ENCODE peak calls at places on chromosomes 3 and 15, in ten cellular contexts. L is nucleus accumbens; V is psoas muscle; W is stimulated activated CD8-positive, alpha-beta memory T cell treated with anti-CD3 and anti-CD28 coated beads, Interleukin-12 subunit alpha, Interleukin-12 subunit beta, amount 100 ng/mL, for 1 hour; Q is K562; D is fibroblast of pulmonary artery; Y is tibial nerve; N is GM04504; A is HEK293T; G is adrenal gland. M is an unnamed sample.

GRCh38 chr15:50281427-50281826 is 15.9 kb upstream of the HDC start:
- DNase-seq in L (no peak), V (no peak), W (no peak), Q (no peak), D (no peak), Y (no peak), N (no peak), A (no peak), G (no peak), M (no peak)

GRCh38 chr3:58422756-58423324 is 10.8 kb downstream of the PDHB start:
- DNase-seq in L (no peak), V (no peak), W (no peak), Q (no peak), D (peak), Y (no peak), N (no peak), A (peak), G (no peak), M (no peak)

GRCh38 chr3:4979401-4980228 is at the start of gene BHLHE40:
- DNase-seq in L (no peak), V (no peak), W (no peak), Q (no peak), D (no peak), Y (no peak), N (no peak), A (no peak), G (no peak), M (no peak)

GRCh38 chr15:91100561-91101355 is 701 bp downstream of the SV2B start:
- DNase-seq in L (no peak), V (no peak), W (no peak), Q (no peak), D (peak), Y (no peak), N (no peak), A (no peak), G (no peak), M (no peak)

GRCh38 chr3:7871161-7871560 is 630.5 kb upstream of the LMCD1 start:
- DNase-seq in L (no peak), V (no peak), W (no peak), Q (no peak), D (no peak), Y (no peak), N (no peak), A (no peak), G (no peak), M (no peak)

GRCh38 chr3:45054196-45054857 is 28.2 kb downstream of the CLEC3B start:
- DNase-seq in L (no peak), V (no peak), W (no peak), Q (no peak), D (peak), Y (no peak), N (peak), A (no peak), G (no peak), M (no peak)

GRCh38 chr15:33145447-33145846 is 49.1 kb downstream of the FMN1 start:
- DNase-seq in L (no peak), V (no peak), W (no peak), Q (no peak), D (no peak), Y (no peak), N (no peak), A (no peak), G (no peak), M (no peak)

GRCh38 chr3:100902572-100902971 is 90.6 kb downstream of the ABI3BP start:
- DNase-seq in L (no peak), V (no peak), W (no peak), Q (peak), D (no peak), Y (no peak), N (peak), A (no peak), G (no peak), M (no peak)

GRCh38 chr15:64044315-64045105 is 1.8 kb downstream of the DAPK2 start:
- DNase-seq in L (no peak), V (no peak), W (no peak), Q (no peak), D (no peak), Y (no peak), N (no peak), A (no peak), G (no peak), M (no peak)

GRCh38 chr3:129793947-129794318 is 99.6 kb downstream of the TMCC1 start:
- DNase-seq in L (no peak), V (no peak), W (no peak), Q (peak), D (no peak), Y (no peak), N (no peak), A (no peak), G (peak), M (no peak)

GRCh38 chr3:126903521-126903920 is 79.4 kb upstream of the PLXNA1 start:
- DNase-seq in L (no peak), V (no peak), W (no peak), Q (no peak), D (no peak), Y (no peak), N (no peak), A (no peak), G (no peak), M (no peak)

GRCh38 chr15:85414495-85414894 is 34.1 kb downstream of the AKAP13 start:
- DNase-seq in L (no peak), V (no peak), W (no peak), Q (no peak), D (peak), Y (no peak), N (no peak), A (no peak), G (no peak), M (no peak)

GRCh38 chr15:83288381-83288801 is 3.9 kb upstream of the BNC1 start:
- DNase-seq in L (no peak), V (no peak), W (no peak), Q (no peak), D (no peak), Y (no peak), N (no peak), A (no peak), G (no peak), M (no peak)

GRCh38 chr15:34160735-34161134 is 49.2 kb downstream of the KATNBL1 start:
- DNase-seq in L (no peak), V (no peak), W (no peak), Q (no peak), D (no peak), Y (no peak), N (no peak), A (no peak), G (no peak), M (no peak)

M was measured in natural killer cell.